ENCODE peak calls at places on chromosomes 5 and 9, in eight cellular contexts. One of them, this sample, is unnamed.
A peak's percentile ranks its signal among the peaks of the same experiment; 100 is the strongest.

GRCh38 chr9:36748322-36748899 is 175.7 kb downstream of the MELK start:
- DNase-seq in SHP77 treated with DMSO at 0.1 percent for 48 hours: no peak
- DNase-seq in activated effector memory CD4-positive, alpha-beta T cell treated with anti-CD3 and anti-CD28 coated beads, Interleukin-2, amount 50 U/mL, for 16 hours: peak; percentile 65
- DNase-seq in CD8-positive, alpha-beta T cell: peak; percentile 12
- DNase-seq in activated naive CD4-positive, alpha-beta T cell: no peak
- DNase-seq in stimulated activated CD4-positive, alpha-beta T cell treated with anti-CD3 and anti-CD28 coated beads, Interleukin-2, amount 100 ng/mL, for 24 hours: peak; percentile 33
- DNase-seq in CD8-positive, alpha-beta memory T cell: peak; percentile 6
- DNase-seq in mesothelial cell of epicardium: peak; percentile 83
- DNase-seq in this sample: peak; percentile 14

GRCh38 chr5:168413062-168413461 is 73.2 kb upstream of the RARS1 start:
- DNase-seq in activated effector memory CD4-positive, alpha-beta T cell treated with anti-CD3 and anti-CD28 coated beads, Interleukin-2, amount 50 U/mL, for 16 hours: no peak
- DNase-seq in CD8-positive, alpha-beta T cell: no peak
- DNase-seq in stimulated activated CD4-positive, alpha-beta T cell treated with anti-CD3 and anti-CD28 coated beads, Interleukin-2, amount 100 ng/mL, for 24 hours: no peak
- DNase-seq in CD8-positive, alpha-beta memory T cell: no peak
- DNase-seq in SHP77 treated with DMSO at 0.1 percent for 48 hours: no peak
- DNase-seq in activated naive CD4-positive, alpha-beta T cell: no peak
- DNase-seq in mesothelial cell of epicardium: no peak
- DNase-seq in this sample: no peak

GRCh38 chr9:86349271-86349670 is 4.9 kb downstream of the TUT7 start:
- DNase-seq in activated effector memory CD4-positive, alpha-beta T cell treated with anti-CD3 and anti-CD28 coated beads, Interleukin-2, amount 50 U/mL, for 16 hours: no peak
- DNase-seq in mesothelial cell of epicardium: no peak
- DNase-seq in SHP77 treated with DMSO at 0.1 percent for 48 hours: no peak
- DNase-seq in CD8-positive, alpha-beta memory T cell: no peak
- DNase-seq in stimulated activated CD4-positive, alpha-beta T cell treated with anti-CD3 and anti-CD28 coated beads, Interleukin-2, amount 100 ng/mL, for 24 hours: no peak
- DNase-seq in activated naive CD4-positive, alpha-beta T cell: no peak
- DNase-seq in CD8-positive, alpha-beta T cell: no peak
- DNase-seq in this sample: no peak

GRCh38 chr5:24385070-24385469 is 259.7 kb downstream of the CDH10 start:
- DNase-seq in CD8-positive, alpha-beta memory T cell: no peak
- DNase-seq in stimulated activated CD4-positive, alpha-beta T cell treated with anti-CD3 and anti-CD28 coated beads, Interleukin-2, amount 100 ng/mL, for 24 hours: no peak
- DNase-seq in CD8-positive, alpha-beta T cell: no peak
- DNase-seq in SHP77 treated with DMSO at 0.1 percent for 48 hours: no peak
- DNase-seq in activated effector memory CD4-positive, alpha-beta T cell treated with anti-CD3 and anti-CD28 coated beads, Interleukin-2, amount 50 U/mL, for 16 hours: no peak
- DNase-seq in mesothelial cell of epicardium: no peak
- DNase-seq in activated naive CD4-positive, alpha-beta T cell: no peak
- DNase-seq in this sample: no peak

GRCh38 chr9:130791279-130791894 is 43.7 kb upstream of the ABL1 start:
- DNase-seq in stimulated activated CD4-positive, alpha-beta T cell treated with anti-CD3 and anti-CD28 coated beads, Interleukin-2, amount 100 ng/mL, for 24 hours: no peak
- DNase-seq in activated naive CD4-positive, alpha-beta T cell: no peak
- DNase-seq in CD8-positive, alpha-beta memory T cell: no peak
- DNase-seq in activated effector memory CD4-positive, alpha-beta T cell treated with anti-CD3 and anti-CD28 coated beads, Interleukin-2, amount 50 U/mL, for 16 hours: no peak
- DNase-seq in CD8-positive, alpha-beta T cell: no peak
- DNase-seq in mesothelial cell of epicardium: no peak
- DNase-seq in SHP77 treated with DMSO at 0.1 percent for 48 hours: no peak
- DNase-seq in this sample: no peak

GRCh38 chr9:78296208-78296892 is 575 bp upstream of the PSAT1 start:
- DNase-seq in CD8-positive, alpha-beta memory T cell: no peak
- DNase-seq in mesothelial cell of epicardium: peak; percentile 53
- DNase-seq in activated naive CD4-positive, alpha-beta T cell: no peak
- DNase-seq in SHP77 treated with DMSO at 0.1 percent for 48 hours: no peak
- DNase-seq in activated effector memory CD4-positive, alpha-beta T cell treated with anti-CD3 and anti-CD28 coated beads, Interleukin-2, amount 50 U/mL, for 16 hours: peak; percentile 65
- DNase-seq in CD8-positive, alpha-beta T cell: no peak
- DNase-seq in stimulated activated CD4-positive, alpha-beta T cell treated with anti-CD3 and anti-CD28 coated beads, Interleukin-2, amount 100 ng/mL, for 24 hours: peak; percentile 21
- DNase-seq in this sample: no peak

GRCh38 chr9:137075275-137075775 is 2.0 kb upstream of the UAP1L1 start:
- DNase-seq in SHP77 treated with DMSO at 0.1 percent for 48 hours: no peak
- DNase-seq in activated effector memory CD4-positive, alpha-beta T cell treated with anti-CD3 and anti-CD28 coated beads, Interleukin-2, amount 50 U/mL, for 16 hours: no peak
- DNase-seq in CD8-positive, alpha-beta T cell: no peak
- DNase-seq in activated naive CD4-positive, alpha-beta T cell: no peak
- DNase-seq in mesothelial cell of epicardium: no peak
- DNase-seq in stimulated activated CD4-positive, alpha-beta T cell treated with anti-CD3 and anti-CD28 coated beads, Interleukin-2, amount 100 ng/mL, for 24 hours: no peak
- DNase-seq in CD8-positive, alpha-beta memory T cell: no peak
- DNase-seq in this sample: peak; percentile 32

GRCh38 chr5:10364186-10364689 is 10.7 kb downstream of the MARCHF6 start:
- DNase-seq in CD8-positive, alpha-beta memory T cell: peak; percentile 13
- DNase-seq in SHP77 treated with DMSO at 0.1 percent for 48 hours: no peak
- DNase-seq in mesothelial cell of epicardium: no peak
- DNase-seq in activated effector memory CD4-positive, alpha-beta T cell treated with anti-CD3 and anti-CD28 coated beads, Interleukin-2, amount 50 U/mL, for 16 hours: no peak
- DNase-seq in activated naive CD4-positive, alpha-beta T cell: no peak
- DNase-seq in CD8-positive, alpha-beta T cell: no peak
- DNase-seq in stimulated activated CD4-positive, alpha-beta T cell treated with anti-CD3 and anti-CD28 coated beads, Interleukin-2, amount 100 ng/mL, for 24 hours: no peak
- DNase-seq in this sample: peak; percentile 19

GRCh38 chr5:38188591-38188990 is 69.8 kb upstream of the EGFLAM start:
- DNase-seq in mesothelial cell of epicardium: no peak
- DNase-seq in activated effector memory CD4-positive, alpha-beta T cell treated with anti-CD3 and anti-CD28 coated beads, Interleukin-2, amount 50 U/mL, for 16 hours: no peak
- DNase-seq in CD8-positive, alpha-beta T cell: no peak
- DNase-seq in activated naive CD4-positive, alpha-beta T cell: no peak
- DNase-seq in stimulated activated CD4-positive, alpha-beta T cell treated with anti-CD3 and anti-CD28 coated beads, Interleukin-2, amount 100 ng/mL, for 24 hours: no peak
- DNase-seq in CD8-positive, alpha-beta memory T cell: no peak
- DNase-seq in SHP77 treated with DMSO at 0.1 percent for 48 hours: no peak
- DNase-seq in this sample: no peak

GRCh38 chr9:129823934-129824601 is at the start of gene TOR1A:
- DNase-seq in activated naive CD4-positive, alpha-beta T cell: peak; percentile 73
- DNase-seq in mesothelial cell of epicardium: peak; percentile 91
- DNase-seq in CD8-positive, alpha-beta T cell: peak; percentile 90
- DNase-seq in activated effector memory CD4-positive, alpha-beta T cell treated with anti-CD3 and anti-CD28 coated beads, Interleukin-2, amount 50 U/mL, for 16 hours: peak; percentile 97
- DNase-seq in CD8-positive, alpha-beta memory T cell: peak; percentile 88
- DNase-seq in SHP77 treated with DMSO at 0.1 percent for 48 hours: peak; percentile 86
- DNase-seq in stimulated activated CD4-positive, alpha-beta T cell treated with anti-CD3 and anti-CD28 coated beads, Interleukin-2, amount 100 ng/mL, for 24 hours: peak; percentile 94
- DNase-seq in this sample: peak; percentile 93